ENCODE peak calls at places on chromosomes 7 and 10, in eight cellular contexts. I is psoas muscle, R is cardiac fibroblast, G is left lung, C is non-pigmented ciliary epithelial cell, D is COR-L47, F is pulmonary artery endothelial cell, T is ELF-1. K is an unnamed sample.

GRCh38 chr10:53161231-53161630 is 388.6 kb upstream of the MBL2 start:
- DNase-seq in I (no peak), T (no peak), D (no peak), C (no peak), R (no peak), F (no peak), G (no peak), K (no peak)

GRCh38 chr10:115727114-115727513 is 545.9 kb downstream of the GFRA1 start:
- DNase-seq in R (no peak), G (no peak), C (no peak), I (no peak), F (no peak), D (no peak), T (no peak), K (no peak)

GRCh38 chr10:112815238-112816032 is 134.6 kb upstream of the TCF7L2 start:
- DNase-seq in G (no peak), R (peak), F (no peak), T (peak), C (no peak), I (no peak), D (no peak), K (no peak)

GRCh38 chr7:82166666-82167065 is 276.9 kb downstream of the CACNA2D1 start:
- DNase-seq in F (no peak), R (peak), G (no peak), C (no peak), D (peak), T (no peak), I (no peak), K (no peak)

GRCh38 chr10:102347236-102347828 is 48.2 kb upstream of the NFKB2 start:
- DNase-seq in D (no peak), C (no peak), T (peak), I (peak), G (no peak), R (peak), F (peak), K (peak)

GRCh38 chr10:59536576-59537014 is 173.1 kb downstream of the SLC16A9 start:
- DNase-seq in R (peak), D (no peak), F (no peak), C (peak), I (no peak), G (no peak), T (peak), K (no peak)

GRCh38 chr10:16847644-16848043 is 30.4 kb upstream of the RSU1 start:
- DNase-seq in F (no peak), I (no peak), R (no peak), C (no peak), G (no peak), T (no peak), D (no peak), K (no peak)

GRCh38 chr7:31003097-31003496 is 39.3 kb downstream of the GHRHR start:
- DNase-seq in F (no peak), G (no peak), I (no peak), D (no peak), T (no peak), C (no peak), R (no peak), K (no peak)

GRCh38 chr7:5701085-5701914 is 80.2 kb downstream of the RNF216 start:
- DNase-seq in C (no peak), T (no peak), D (no peak), R (no peak), F (no peak), G (no peak), I (no peak), K (no peak)

GRCh38 chr10:118585794-118586193 is 9.7 kb downstream of the PRLHR start:
- DNase-seq in I (no peak), T (no peak), D (no peak), G (no peak), R (peak), C (no peak), F (no peak), K (no peak)

GRCh38 chr10:133274751-133275682 is 1.7 kb downstream of the ADAM8 start:
- DNase-seq in C (no peak), G (peak), T (peak), I (no peak), F (no peak), D (no peak), R (no peak), K (no peak)

GRCh38 chr7:101984141-101984879 is 166.9 kb downstream of the CUX1 start:
- DNase-seq in R (no peak), T (no peak), D (no peak), C (no peak), I (no peak), G (no peak), F (no peak), K (no peak)

GRCh38 chr7:42566981-42567510 is 330.0 kb upstream of the GLI3 start:
- DNase-seq in C (no peak), T (no peak), G (no peak), R (no peak), I (no peak), F (no peak), D (no peak), K (peak)

GRCh38 chr7:3559178-3559765 is 258.2 kb downstream of the SDK1 start:
- DNase-seq in R (peak), G (no peak), T (no peak), I (no peak), F (peak), D (peak), C (peak), K (peak)

GRCh38 chr7:117308891-117309290 is 14.0 kb downstream of the WNT2 start:
- DNase-seq in F (no peak), D (no peak), T (no peak), G (no peak), R (no peak), I (no peak), C (no peak), K (no peak)

GRCh38 chr7:26198133-26198780 is 2.3 kb downstream of the HNRNPA2B1 start:
- DNase-seq in R (peak), D (no peak), T (no peak), F (no peak), C (no peak), G (no peak), I (no peak), K (no peak)

GRCh38 chr7:91201731-91202130 is 62.5 kb upstream of the FZD1 start:
- DNase-seq in G (no peak), T (no peak), I (no peak), F (no peak), D (peak), R (no peak), C (no peak), K (no peak)

GRCh38 chr10:126374435-126374834 is 13.8 kb downstream of the ADAM12 start:
- DNase-seq in R (no peak), C (no peak), I (no peak), F (no peak), G (no peak), D (no peak), T (no peak), K (no peak)

GRCh38 chr7:137025469-137026175 is 157.2 kb downstream of the CHRM2 start:
- DNase-seq in C (peak), R (peak), G (no peak), F (no peak), I (no peak), D (no peak), T (no peak), K (no peak)

GRCh38 chr10:50541317-50541716 is 82.4 kb downstream of the SGMS1 start:
- DNase-seq in F (no peak), T (no peak), C (no peak), I (no peak), R (no peak), G (no peak), D (no peak), K (no peak)

GRCh38 chr7:93884541-93884940 is 6.0 kb downstream of the TFPI2 start:
- DNase-seq in F (no peak), I (no peak), T (no peak), R (peak), D (no peak), G (no peak), C (no peak), K (no peak)

GRCh38 chr10:27527597-27528295 is 23.6 kb downstream of the RAB18 start:
- DNase-seq in I (no peak), D (no peak), G (no peak), T (no peak), R (peak), F (no peak), C (no peak), K (no peak)

GRCh38 chr7:78326189-78326588 is 527.6 kb downstream of the PHTF2 start:
- DNase-seq in C (peak), F (no peak), D (no peak), T (no peak), G (no peak), R (no peak), I (no peak), K (no peak)

GRCh38 chr7:150514748-150515222 is at the start of gene GIMAP7:
- DNase-seq in C (no peak), D (no peak), T (no peak), R (no peak), I (no peak), F (peak), G (no peak), K (no peak)

GRCh38 chr7:144087230-144087629 is 1.2 kb downstream of the OR2A12 start:
- DNase-seq in R (no peak), I (no peak), C (no peak), T (no peak), G (no peak), D (no peak), F (no peak), K (no peak)

GRCh38 chr10:101704306-101704705 is 9.3 kb upstream of the FBXW4 start:
- DNase-seq in C (no peak), I (no peak), R (no peak), T (no peak), F (no peak), D (no peak), G (no peak), K (no peak)

GRCh38 chr7:112938895-112939588 is 147.6 kb downstream of the GPR85 start:
- DNase-seq in C (no peak), T (peak), G (peak), F (no peak), R (peak), D (no peak), I (peak), K (no peak)

GRCh38 chr7:120553497-120553896 is 280.5 kb downstream of the KCND2 start:
- DNase-seq in G (no peak), F (no peak), C (no peak), R (no peak), I (no peak), T (no peak), D (no peak), K (no peak)

GRCh38 chr10:34864156-34865075 is 49.3 kb upstream of the PARD3 start:
- DNase-seq in D (no peak), F (no peak), C (no peak), R (peak), T (no peak), G (no peak), I (no peak), K (no peak)

GRCh38 chr7:70470751-70471150 is 661.2 kb upstream of the GALNT17 start:
- DNase-seq in R (no peak), F (no peak), D (no peak), G (no peak), C (no peak), I (no peak), T (no peak), K (no peak)

GRCh38 chr10:33240931-33241330 is 93.5 kb downstream of the NRP1 start:
- DNase-seq in R (peak), T (no peak), D (no peak), I (no peak), C (no peak), F (no peak), G (no peak), K (no peak)

GRCh38 chr10:70286616-70287015 is 2.8 kb upstream of the NPFFR1 start:
- DNase-seq in R (no peak), D (no peak), T (no peak), F (no peak), I (no peak), G (no peak), C (no peak), K (no peak)

GRCh38 chr10:27568196-27569175 is 64.4 kb downstream of the RAB18 start:
- DNase-seq in C (no peak), F (no peak), D (no peak), R (peak), G (no peak), T (no peak), I (no peak), K (no peak)

GRCh38 chr7:8434290-8435002 is 1.0 kb downstream of the NXPH1 start:
- DNase-seq in F (no peak), R (no peak), I (no peak), G (no peak), D (no peak), C (no peak), T (peak), K (no peak)

GRCh38 chr7:48337012-48337621 is 165.9 kb downstream of the ABCA13 start:
- DNase-seq in D (peak), C (peak), F (no peak), T (peak), G (no peak), I (no peak), R (peak), K (no peak)

GRCh38 chr7:47328392-47329319 is 253.3 kb downstream of the TNS3 start:
- DNase-seq in R (no peak), F (no peak), I (no peak), G (no peak), C (no peak), D (no peak), T (no peak), K (no peak)

GRCh38 chr10:20901110-20901509 is 4.0 kb upstream of the NEBL start:
- DNase-seq in D (no peak), C (no peak), G (no peak), T (no peak), R (no peak), I (no peak), F (no peak), K (no peak)

K was measured in glomerular endothelial cell.